ENCODE peak calls at places on chromosome 17, in nine cellular contexts. U is omental fat pad, C is fibroblast of mammary gland, B is fibroblast of the aortic adventitia, W is heart left ventricle, R is tibial artery, E is spleen, Z is WTC11, S is A549. A is an unnamed sample.

GRCh38 chr17:57117798-57118197 is 32.8 kb downstream of the AKAP1 start:
- DNase-seq in U (no peak), C (no peak), B (no peak), W (no peak), R (no peak), E (peak), Z (no peak), S (no peak), A (no peak)

GRCh38 chr17:27893834-27894503 is 804 bp upstream of the LYRM9 start:
- DNase-seq in U (no peak), C (peak), B (no peak), W (no peak), R (no peak), E (no peak), Z (no peak), S (no peak), A (no peak)

GRCh38 chr17:19336938-19337711 is 25.4 kb downstream of the B9D1 start:
- DNase-seq in U (no peak), C (no peak), B (no peak), W (no peak), R (no peak), E (peak), Z (peak), S (no peak), A (no peak)

GRCh38 chr17:61689610-61690180 is 98.7 kb upstream of the NACA2 start:
- DNase-seq in U (no peak), C (peak), B (peak), W (no peak), R (no peak), E (no peak), Z (no peak), S (no peak), A (no peak)

GRCh38 chr17:57366558-57367351 is 110.4 kb downstream of the MSI2 start:
- DNase-seq in U (no peak), C (no peak), B (no peak), W (peak), R (no peak), E (no peak), Z (no peak), S (no peak), A (no peak)

GRCh38 chr17:65638221-65638940 is 76.9 kb upstream of the AXIN2 start:
- DNase-seq in U (no peak), C (no peak), B (peak), W (no peak), R (no peak), E (no peak), Z (no peak), S (no peak), A (no peak)

GRCh38 chr17:57949649-57950048 is 5.6 kb downstream of the CUEDC1 start:
- DNase-seq in U (no peak), C (no peak), B (peak), W (peak), R (peak), E (no peak), Z (no peak), S (no peak), A (no peak)

GRCh38 chr17:18860161-18860972 is 2.4 kb downstream of the PRPSAP2 start:
- DNase-seq in U (no peak), C (peak), B (no peak), W (no peak), R (no peak), E (no peak), Z (no peak), S (no peak), A (no peak)

GRCh38 chr17:45307290-45308015 is 9.4 kb downstream of the MAP3K14 start:
- DNase-seq in U (no peak), C (peak), B (peak), W (no peak), R (no peak), E (peak), Z (no peak), S (no peak), A (no peak)

GRCh38 chr17:78697122-78697845 is 84.8 kb downstream of the CYTH1 start:
- DNase-seq in U (no peak), C (peak), B (peak), W (no peak), R (no peak), E (no peak), Z (no peak), S (no peak), A (no peak)

GRCh38 chr17:38538906-38539305 is 66.8 kb downstream of the SRCIN1 start:
- DNase-seq in U (no peak), C (no peak), B (no peak), W (no peak), R (no peak), E (no peak), Z (no peak), S (no peak), A (no peak)

GRCh38 chr17:68195667-68196393 is 52.0 kb upstream of the AMZ2 start:
- DNase-seq in U (no peak), C (no peak), B (no peak), W (peak), R (no peak), E (peak), Z (peak), S (no peak), A (no peak)

GRCh38 chr17:17837380-17837821 is 615 bp upstream of the SREBF1 start:
- DNase-seq in U (no peak), C (peak), B (peak), W (peak), R (peak), E (no peak), Z (no peak), S (peak), A (no peak)

GRCh38 chr17:50196826-50197225 is 4.6 kb downstream of the COL1A1 start:
- DNase-seq in U (no peak), C (peak), B (peak), W (no peak), R (peak), E (no peak), Z (no peak), S (no peak), A (no peak)

GRCh38 chr17:50199651-50200446 is 1.6 kb downstream of the COL1A1 start:
- DNase-seq in U (peak), C (peak), B (peak), W (peak), R (peak), E (peak), Z (peak), S (peak), A (no peak)

GRCh38 chr17:50196036-50196435 is 5.4 kb downstream of the COL1A1 start:
- DNase-seq in U (no peak), C (no peak), B (peak), W (no peak), R (peak), E (no peak), Z (no peak), S (no peak), A (no peak)

GRCh38 chr17:50199211-50199633 is 2.2 kb downstream of the COL1A1 start:
- DNase-seq in U (no peak), C (no peak), B (peak), W (no peak), R (peak), E (peak), Z (no peak), S (no peak), A (no peak)

GRCh38 chr17:50198026-50198669 is 3.3 kb downstream of the COL1A1 start:
- DNase-seq in U (no peak), C (peak), B (peak), W (peak), R (peak), E (no peak), Z (peak), S (peak), A (peak)
- TF ChIP-seq CTCF in U (no peak), C (peak), B (peak), W (peak), R (peak), E (peak), Z (peak), S (peak), A (peak)

DNA sequence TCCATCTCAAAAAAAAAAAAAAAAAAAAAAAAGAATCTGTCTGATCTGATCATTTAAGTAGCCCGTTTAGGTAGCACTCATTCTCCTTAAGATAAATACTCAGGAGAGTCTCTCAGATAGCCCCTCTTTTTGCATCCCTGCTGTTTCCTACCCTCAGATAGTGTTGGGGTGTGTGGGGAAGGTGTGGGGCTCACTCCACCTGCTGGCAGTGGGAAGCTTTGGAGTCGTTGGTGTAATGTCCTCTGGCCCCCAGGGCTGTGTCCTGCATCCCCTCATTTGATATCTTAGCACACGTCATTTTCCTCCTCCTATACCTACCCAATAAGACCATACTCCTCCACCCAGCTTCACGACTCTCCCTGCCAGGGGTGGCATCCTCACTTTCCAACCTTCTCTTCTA is 20.5 kb upstream of the MYH10 start:
- DNase-seq in U (no peak), C (no peak), B (no peak), W (no peak), R (no peak), E (no peak), Z (no peak), S (no peak), A (no peak)
- TF ChIP-seq CTCF in U (no peak), C (no peak), B (no peak), W (no peak), R (no peak), E (no peak), Z (no peak), S (no peak), A (no peak)

GRCh38 chr17:82577300-82577699 is 57.8 kb downstream of the FOXK2 start:
- DNase-seq in U (no peak), C (no peak), B (no peak), W (no peak), R (no peak), E (no peak), Z (no peak), S (no peak), A (no peak)

GRCh38 chr17:82571855-82572254 is 52.3 kb downstream of the FOXK2 start:
- DNase-seq in U (no peak), C (no peak), B (no peak), W (no peak), R (no peak), E (no peak), Z (no peak), S (no peak), A (no peak)

GRCh38 chr17:82569621-82570020 is 50.1 kb downstream of the FOXK2 start:
- DNase-seq in U (no peak), C (no peak), B (no peak), W (no peak), R (no peak), E (no peak), Z (no peak), S (no peak), A (no peak)

GRCh38 chr17:82570282-82570681 is 50.8 kb downstream of the FOXK2 start:
- DNase-seq in U (no peak), C (no peak), B (no peak), W (no peak), R (no peak), E (no peak), Z (no peak), S (no peak), A (no peak)

GRCh38 chr17:82574041-82574440 is 54.5 kb downstream of the FOXK2 start:
- DNase-seq in U (no peak), C (no peak), B (no peak), W (no peak), R (no peak), E (no peak), Z (no peak), S (no peak), A (no peak)
- TF ChIP-seq CTCF in U (no peak), C (no peak), B (no peak), W (no peak), R (no peak), E (no peak), Z (no peak), S (no peak), A (no peak)

DNA sequence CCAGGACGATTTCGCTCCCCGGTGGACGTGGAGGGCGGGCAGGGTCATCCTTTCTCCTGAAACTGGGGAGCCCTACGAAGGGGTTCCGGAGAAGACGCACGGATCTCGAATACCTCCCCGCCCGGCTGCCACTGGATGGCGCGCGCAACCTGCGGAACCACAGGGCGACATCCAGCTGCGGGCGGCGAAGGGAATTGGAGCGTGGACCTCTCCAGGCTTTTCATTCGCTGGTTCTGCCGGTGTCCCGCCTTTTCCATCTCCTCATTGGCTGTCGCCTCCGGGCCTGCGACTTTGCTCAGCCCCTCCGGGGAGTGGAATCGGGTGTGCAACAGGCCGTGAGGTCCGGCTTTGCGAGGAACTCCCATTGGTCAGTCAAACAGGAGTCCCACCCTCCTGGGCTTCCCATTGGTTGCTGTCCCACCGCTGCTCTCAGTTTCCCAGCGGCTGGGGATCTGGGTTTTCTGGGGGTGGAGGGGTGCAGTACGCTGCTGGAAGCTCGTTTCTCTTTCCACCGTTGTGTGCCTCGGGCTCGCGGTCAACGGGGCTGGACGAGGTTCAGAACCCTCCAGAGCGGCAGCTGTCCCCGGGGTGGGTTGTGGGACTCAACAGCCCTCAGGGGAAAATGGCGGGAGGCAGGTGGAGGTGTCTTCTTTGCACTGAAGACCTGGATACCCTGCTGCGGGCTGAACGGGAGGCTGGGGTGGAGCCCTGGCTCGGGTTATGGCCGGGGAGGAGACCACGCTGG is 14.5 kb downstream of the OR1D5 start:
- DNase-seq in U (peak), C (peak), B (peak), W (peak), R (peak), E (peak), Z (peak), S (peak), A (peak)
- TF ChIP-seq CTCF in U (no peak), C (peak), B (peak), W (peak), R (peak), E (peak), Z (no peak), S (peak), A (peak)

A was measured in neural crest cell.